ENCODE peak calls at places on chromosomes 7 and 10, in nine cellular contexts. W, V, U, A, Y, Z, G, C and F are unnamed samples.

GRCh38 chr7:147419001-147419400 is 1171.6 kb upstream of the C7orf33 start:
- DNase-seq in W (no peak), V (no peak), U (peak; percentile 23), A (no peak), Y (no peak), Z (no peak), G (no peak), C (no peak), F (no peak)

GRCh38 chr7:36784991-36785940 is 61.0 kb upstream of the AOAH start:
- DNase-seq in W (peak; percentile 55), V (peak; percentile 68), U (no peak), A (no peak), Y (peak; percentile 28), Z (peak; percentile 59), G (no peak), C (no peak), F (peak; percentile 6)

GRCh38 chr10:109933984-109934565 is 10.8 kb upstream of the XPNPEP1 start:
- DNase-seq in W (no peak), V (no peak), U (peak; percentile 8), A (peak; percentile 27), Y (no peak), Z (peak; percentile 34), G (no peak), C (no peak), F (no peak)

GRCh38 chr7:132090444-132090843 is 485.8 kb downstream of the PLXNA4 start:
- DNase-seq in W (no peak), V (no peak), U (no peak), A (no peak), Y (no peak), Z (no peak), G (no peak), C (no peak), F (peak; percentile 2)

GRCh38 chr10:93208717-93209464 is 135.2 kb downstream of the CYP26A1 start:
- DNase-seq in W (peak; percentile 5), V (no peak), U (peak; percentile 9), A (no peak), Y (peak; percentile 4), Z (no peak), G (no peak), C (peak; percentile 35), F (peak; percentile 21)

GRCh38 chr7:142717453-142717852 is 31.8 kb upstream of the PRSS1 start:
- DNase-seq in W (no peak), V (peak; percentile 27), U (no peak), A (no peak), Y (no peak), Z (no peak), G (no peak), C (no peak), F (no peak)

GRCh38 chr10:92972066-92972870 is 88.3 kb upstream of the CYP26C1 start:
- DNase-seq in W (peak; percentile 67), V (peak; percentile 6), U (peak; percentile 65), A (no peak), Y (peak; percentile 84), Z (no peak), G (peak; percentile 62), C (peak; percentile 38), F (peak; percentile 89)

GRCh38 chr7:27784399-27785053 is 44.6 kb downstream of the TAX1BP1 start:
- DNase-seq in W (peak; percentile 79), V (peak; percentile 26), U (peak; percentile 69), A (peak; percentile 18), Y (peak; percentile 69), Z (no peak), G (no peak), C (peak; percentile 48), F (peak; percentile 73)

GRCh38 chr7:37932993-37933392 is 12.6 kb downstream of the EPDR1 start:
- DNase-seq in W (no peak), V (no peak), U (no peak), A (no peak), Y (no peak), Z (no peak), G (no peak), C (no peak), F (no peak)

GRCh38 chr7:4079366-4079765 is 602.7 kb upstream of the FOXK1 start:
- DNase-seq in W (no peak), V (no peak), U (no peak), A (no peak), Y (no peak), Z (no peak), G (no peak), C (no peak), F (no peak)

GRCh38 chr10:46312953-46313352 is 26.2 kb downstream of the ANTXRL start:
- DNase-seq in W (no peak), V (no peak), U (no peak), A (no peak), Y (no peak), Z (no peak), G (no peak), C (no peak), F (no peak)

GRCh38 chr10:96700477-96701099 is 19.7 kb downstream of the PIK3AP1 start:
- DNase-seq in W (no peak), V (no peak), U (no peak), A (no peak), Y (no peak), Z (no peak), G (no peak), C (no peak), F (no peak)

GRCh38 chr10:98613446-98613845 is 166.7 kb upstream of the HPS1 start:
- DNase-seq in W (no peak), V (no peak), U (no peak), A (no peak), Y (no peak), Z (no peak), G (no peak), C (no peak), F (no peak)

GRCh38 chr7:85474234-85474633 is 287.4 kb upstream of the SEMA3D start:
- DNase-seq in W (no peak), V (no peak), U (peak; percentile 27), A (no peak), Y (no peak), Z (no peak), G (no peak), C (no peak), F (no peak)

GRCh38 chr7:1561036-1561940 is 5.3 kb upstream of the TMEM184A start:
- DNase-seq in W (no peak), V (no peak), U (no peak), A (no peak), Y (no peak), Z (no peak), G (no peak), C (no peak), F (no peak)

GRCh38 chr10:7411671-7412481 is 1.0 kb upstream of the SFMBT2 start:
- DNase-seq in W (no peak), V (peak; percentile 45), U (no peak), A (no peak), Y (no peak), Z (no peak), G (no peak), C (no peak), F (no peak)

GRCh38 chr10:61663466-61663865 is 737 bp downstream of the CABCOCO1 start:
- DNase-seq in W (no peak), V (no peak), U (no peak), A (no peak), Y (no peak), Z (no peak), G (no peak), C (no peak), F (peak; percentile 19)

GRCh38 chr7:17497136-17497535 is 198.7 kb downstream of the AHR start:
- DNase-seq in W (no peak), V (no peak), U (no peak), A (no peak), Y (peak; percentile 11), Z (no peak), G (no peak), C (no peak), F (no peak)

GRCh38 chr10:29102233-29102632 is 186.6 kb upstream of the LYZL1 start:
- DNase-seq in W (no peak), V (no peak), U (no peak), A (no peak), Y (peak; percentile 9), Z (no peak), G (no peak), C (no peak), F (no peak)

GRCh38 chr7:36749282-36749960 is 25.1 kb upstream of the AOAH start:
- DNase-seq in W (peak; percentile 81), V (no peak), U (peak; percentile 84), A (no peak), Y (peak; percentile 73), Z (no peak), G (peak; percentile 11), C (no peak), F (peak; percentile 89)